ENCODE peak calls at places on chromosome 21, in ten cellular contexts. One of them, this sample, is unnamed.

GRCh38 chr21:16179732-16180131 is 449.9 kb downstream of the USP25 start:
- DNase-seq in B cell: no peak
- DNase-seq in fibroblast of mammary gland: no peak
- DNase-seq in GM23338: no peak
- DNase-seq in body of pancreas: no peak
- DNase-seq in lung: no peak
- DNase-seq in heart right ventricle: no peak
- DNase-seq in foreskin fibroblast: no peak
- DNase-seq in neural progenitor cell: no peak
- DNase-seq in tibial nerve: no peak
- DNase-seq in this sample: no peak

GRCh38 chr21:34926784-34927548 is 122.1 kb downstream of the RUNX1 start:
- DNase-seq in B cell: no peak
- DNase-seq in fibroblast of mammary gland: peak; percentile 68
- DNase-seq in GM23338: no peak
- DNase-seq in body of pancreas: peak; percentile 43
- DNase-seq in lung: no peak
- DNase-seq in heart right ventricle: no peak
- DNase-seq in foreskin fibroblast: peak; percentile 45
- DNase-seq in neural progenitor cell: no peak
- DNase-seq in tibial nerve: peak; percentile 36
- DNase-seq in this sample: no peak

GRCh38 chr21:39182016-39182415 is 1.2 kb downstream of the PSMG1 start:
- DNase-seq in B cell: no peak
- DNase-seq in fibroblast of mammary gland: no peak
- DNase-seq in GM23338: no peak
- DNase-seq in body of pancreas: no peak
- DNase-seq in lung: no peak
- DNase-seq in heart right ventricle: no peak
- DNase-seq in foreskin fibroblast: no peak
- DNase-seq in neural progenitor cell: no peak
- DNase-seq in tibial nerve: no peak
- DNase-seq in this sample: no peak

GRCh38 chr21:44282370-44282769 is 3.3 kb upstream of the AIRE start:
- DNase-seq in B cell: no peak
- DNase-seq in fibroblast of mammary gland: no peak
- DNase-seq in GM23338: no peak
- DNase-seq in body of pancreas: no peak
- DNase-seq in lung: no peak
- DNase-seq in heart right ventricle: no peak
- DNase-seq in foreskin fibroblast: no peak
- DNase-seq in neural progenitor cell: no peak
- DNase-seq in tibial nerve: no peak
- DNase-seq in this sample: no peak

GRCh38 chr21:42841156-42841915 is 38.0 kb downstream of the WDR4 start:
- DNase-seq in B cell: no peak
- DNase-seq in fibroblast of mammary gland: no peak
- DNase-seq in GM23338: no peak
- DNase-seq in body of pancreas: no peak
- DNase-seq in lung: no peak
- DNase-seq in heart right ventricle: no peak
- DNase-seq in foreskin fibroblast: no peak
- DNase-seq in neural progenitor cell: no peak
- DNase-seq in tibial nerve: no peak
- DNase-seq in this sample: no peak

GRCh38 chr21:39088831-39089380 is 94.3 kb downstream of the PSMG1 start:
- DNase-seq in B cell: no peak
- DNase-seq in fibroblast of mammary gland: peak; percentile 82
- DNase-seq in GM23338: no peak
- DNase-seq in body of pancreas: no peak
- DNase-seq in lung: no peak
- DNase-seq in heart right ventricle: no peak
- DNase-seq in foreskin fibroblast: peak; percentile 49
- DNase-seq in neural progenitor cell: no peak
- DNase-seq in tibial nerve: no peak
- DNase-seq in this sample: no peak

GRCh38 chr21:38114717-38115333 is 142.0 kb upstream of the KCNJ15 start:
- DNase-seq in B cell: no peak
- DNase-seq in fibroblast of mammary gland: no peak
- DNase-seq in GM23338: no peak
- DNase-seq in body of pancreas: no peak
- DNase-seq in lung: no peak
- DNase-seq in heart right ventricle: no peak
- DNase-seq in foreskin fibroblast: no peak
- DNase-seq in neural progenitor cell: no peak
- DNase-seq in tibial nerve: no peak
- DNase-seq in this sample: no peak

GRCh38 chr21:25967566-25968438 is 202.8 kb downstream of the APP start:
- DNase-seq in B cell: peak; percentile 68
- DNase-seq in fibroblast of mammary gland: no peak
- DNase-seq in GM23338: no peak
- DNase-seq in body of pancreas: peak; percentile 12
- DNase-seq in lung: no peak
- DNase-seq in heart right ventricle: no peak
- DNase-seq in foreskin fibroblast: no peak
- DNase-seq in neural progenitor cell: no peak
- DNase-seq in tibial nerve: no peak
- DNase-seq in this sample: peak; percentile 11

GRCh38 chr21:17231124-17231523 is 281.7 kb upstream of the CXADR start:
- DNase-seq in B cell: no peak
- DNase-seq in fibroblast of mammary gland: no peak
- DNase-seq in GM23338: no peak
- DNase-seq in body of pancreas: no peak
- DNase-seq in lung: no peak
- DNase-seq in heart right ventricle: no peak
- DNase-seq in foreskin fibroblast: no peak
- DNase-seq in neural progenitor cell: no peak
- DNase-seq in tibial nerve: no peak
- DNase-seq in this sample: no peak

GRCh38 chr21:30502041-30502440 is at the start of gene KRTAP19-5:
- DNase-seq in B cell: no peak
- DNase-seq in fibroblast of mammary gland: no peak
- DNase-seq in GM23338: no peak
- DNase-seq in body of pancreas: no peak
- DNase-seq in lung: no peak
- DNase-seq in heart right ventricle: no peak
- DNase-seq in foreskin fibroblast: no peak
- DNase-seq in neural progenitor cell: no peak
- DNase-seq in tibial nerve: no peak
- DNase-seq in this sample: no peak

GRCh38 chr21:31159808-31160207 is 121.5 kb upstream of the KRTAP19-8 start:
- DNase-seq in B cell: no peak
- DNase-seq in fibroblast of mammary gland: no peak
- DNase-seq in GM23338: no peak
- DNase-seq in body of pancreas: no peak
- DNase-seq in lung: no peak
- DNase-seq in heart right ventricle: no peak
- DNase-seq in foreskin fibroblast: no peak
- DNase-seq in neural progenitor cell: no peak
- DNase-seq in tibial nerve: no peak
- DNase-seq in this sample: no peak

GRCh38 chr21:42248783-42249597 is 30.1 kb downstream of the ABCG1 start:
- DNase-seq in B cell: peak; percentile 76
- DNase-seq in fibroblast of mammary gland: no peak
- DNase-seq in GM23338: no peak
- DNase-seq in body of pancreas: peak; percentile 19
- DNase-seq in lung: no peak
- DNase-seq in heart right ventricle: no peak
- DNase-seq in foreskin fibroblast: no peak
- DNase-seq in neural progenitor cell: no peak
- DNase-seq in tibial nerve: no peak
- DNase-seq in this sample: peak; percentile 77

GRCh38 chr21:31366825-31367224 is 22.8 kb upstream of the TIAM1 start:
- DNase-seq in B cell: no peak
- DNase-seq in fibroblast of mammary gland: peak; percentile 89
- DNase-seq in GM23338: no peak
- DNase-seq in body of pancreas: no peak
- DNase-seq in lung: no peak
- DNase-seq in heart right ventricle: no peak
- DNase-seq in foreskin fibroblast: peak; percentile 41
- DNase-seq in neural progenitor cell: no peak
- DNase-seq in tibial nerve: no peak
- DNase-seq in this sample: no peak

GRCh38 chr21:34526618-34527290 is 14.7 kb upstream of the KCNE1 start:
- DNase-seq in B cell: no peak
- DNase-seq in fibroblast of mammary gland: peak; percentile 100
- DNase-seq in GM23338: peak; percentile 85
- DNase-seq in body of pancreas: peak; percentile 92
- DNase-seq in lung: peak; percentile 78
- DNase-seq in heart right ventricle: no peak
- DNase-seq in foreskin fibroblast: peak; percentile 99
- DNase-seq in neural progenitor cell: peak; percentile 67
- DNase-seq in tibial nerve: peak; percentile 76
- DNase-seq in this sample: peak; percentile 38

GRCh38 chr21:37915516-37915915 is 741 bp downstream of the KCNJ6 start:
- DNase-seq in B cell: no peak
- DNase-seq in fibroblast of mammary gland: no peak
- DNase-seq in GM23338: peak; percentile 37
- DNase-seq in body of pancreas: no peak
- DNase-seq in lung: no peak
- DNase-seq in heart right ventricle: no peak
- DNase-seq in foreskin fibroblast: no peak
- DNase-seq in neural progenitor cell: peak; percentile 36
- DNase-seq in tibial nerve: no peak
- DNase-seq in this sample: no peak

GRCh38 chr21:39444406-39445145 is 1.0 kb downstream of the LCA5L start:
- DNase-seq in B cell: peak; percentile 14
- DNase-seq in fibroblast of mammary gland: peak; percentile 32
- DNase-seq in GM23338: peak; percentile 51
- DNase-seq in body of pancreas: no peak
- DNase-seq in lung: no peak
- DNase-seq in heart right ventricle: no peak
- DNase-seq in foreskin fibroblast: peak; percentile 21
- DNase-seq in neural progenitor cell: peak; percentile 64
- DNase-seq in tibial nerve: no peak
- DNase-seq in this sample: no peak

DNA sequence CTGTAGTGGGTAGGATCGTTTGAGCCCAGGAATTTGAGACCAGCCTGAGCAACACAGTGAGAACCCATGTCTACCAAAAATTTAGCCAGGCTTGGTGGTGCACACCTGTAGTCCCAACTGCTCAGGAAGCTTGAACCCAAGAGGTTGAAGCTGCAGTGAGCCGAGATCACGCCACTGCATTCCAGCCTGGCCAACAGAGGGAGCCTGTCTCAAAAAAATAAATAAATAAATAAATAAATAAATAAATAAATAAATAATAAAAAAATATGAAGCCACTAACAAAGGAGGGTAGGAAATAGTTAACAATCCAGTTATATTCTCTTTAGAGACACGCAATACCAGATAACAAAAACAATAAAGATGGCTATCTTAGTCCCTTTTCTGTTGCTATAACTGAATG is 11.9 kb upstream of the CBR3 start:
- DNase-seq in B cell: no peak
- DNase-seq in fibroblast of mammary gland: no peak
- DNase-seq in GM23338: no peak
- DNase-seq in body of pancreas: no peak
- DNase-seq in lung: no peak
- DNase-seq in heart right ventricle: no peak
- DNase-seq in foreskin fibroblast: no peak
- DNase-seq in neural progenitor cell: no peak
- DNase-seq in tibial nerve: no peak
- DNase-seq in this sample: no peak
- TF ChIP-seq CTCF in B cell: no peak
- TF ChIP-seq CTCF in fibroblast of mammary gland: peak; percentile 28
- TF ChIP-seq CTCF in GM23338: peak; percentile 47
- TF ChIP-seq CTCF in body of pancreas: no peak
- TF ChIP-seq CTCF in lung: no peak
- TF ChIP-seq CTCF in heart right ventricle: peak; percentile 53
- TF ChIP-seq CTCF in foreskin fibroblast: peak; percentile 32
- TF ChIP-seq CTCF in neural progenitor cell: peak; percentile 47
- TF ChIP-seq CTCF in tibial nerve: no peak
- TF ChIP-seq CTCF in this sample: peak; percentile 6

DNA sequence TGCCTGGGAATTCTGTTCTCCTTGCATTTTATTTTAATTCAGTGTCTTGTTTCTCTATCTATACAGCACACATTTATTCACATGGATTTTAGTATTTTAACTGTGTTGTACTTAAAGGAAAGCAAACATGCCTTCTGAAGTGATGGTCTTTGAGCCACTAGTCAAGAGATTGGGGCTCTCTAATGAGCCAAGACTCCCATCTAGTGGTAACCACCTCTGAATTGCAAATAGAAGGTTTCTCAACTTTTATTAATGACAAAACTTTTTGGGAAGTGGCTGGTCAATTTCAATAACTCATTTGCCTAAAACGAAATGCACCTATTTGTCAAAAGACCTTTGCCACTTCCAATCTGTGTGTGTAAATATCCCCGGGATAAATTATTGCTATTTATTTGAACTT is 199.6 kb downstream of the LTN1 start:
- DNase-seq in B cell: no peak
- DNase-seq in fibroblast of mammary gland: peak; percentile 74
- DNase-seq in GM23338: peak; percentile 58
- DNase-seq in body of pancreas: no peak
- DNase-seq in lung: no peak
- DNase-seq in heart right ventricle: no peak
- DNase-seq in foreskin fibroblast: peak; percentile 54
- DNase-seq in neural progenitor cell: peak; percentile 21
- DNase-seq in tibial nerve: no peak
- DNase-seq in this sample: no peak
- TF ChIP-seq CTCF in B cell: no peak
- TF ChIP-seq CTCF in fibroblast of mammary gland: peak; percentile 65
- TF ChIP-seq CTCF in GM23338: peak; percentile 61
- TF ChIP-seq CTCF in body of pancreas: peak; percentile 2
- TF ChIP-seq CTCF in lung: no peak
- TF ChIP-seq CTCF in heart right ventricle: peak; percentile 45
- TF ChIP-seq CTCF in foreskin fibroblast: peak; percentile 52
- TF ChIP-seq CTCF in neural progenitor cell: peak; percentile 42
- TF ChIP-seq CTCF in tibial nerve: no peak
- TF ChIP-seq CTCF in this sample: no peak

GRCh38 chr21:45558044-45558721 is 15.9 kb upstream of the SLC19A1 start:
- DNase-seq in B cell: no peak
- DNase-seq in fibroblast of mammary gland: no peak
- DNase-seq in GM23338: no peak
- DNase-seq in body of pancreas: no peak
- DNase-seq in lung: no peak
- DNase-seq in heart right ventricle: no peak
- DNase-seq in foreskin fibroblast: no peak
- DNase-seq in neural progenitor cell: no peak
- DNase-seq in tibial nerve: no peak
- DNase-seq in this sample: no peak
- TF ChIP-seq CTCF in B cell: no peak
- TF ChIP-seq CTCF in fibroblast of mammary gland: no peak
- TF ChIP-seq CTCF in GM23338: no peak
- TF ChIP-seq CTCF in body of pancreas: no peak
- TF ChIP-seq CTCF in lung: no peak
- TF ChIP-seq CTCF in heart right ventricle: no peak
- TF ChIP-seq CTCF in foreskin fibroblast: no peak
- TF ChIP-seq CTCF in neural progenitor cell: no peak
- TF ChIP-seq CTCF in tibial nerve: no peak
- TF ChIP-seq CTCF in this sample: no peak

DNA sequence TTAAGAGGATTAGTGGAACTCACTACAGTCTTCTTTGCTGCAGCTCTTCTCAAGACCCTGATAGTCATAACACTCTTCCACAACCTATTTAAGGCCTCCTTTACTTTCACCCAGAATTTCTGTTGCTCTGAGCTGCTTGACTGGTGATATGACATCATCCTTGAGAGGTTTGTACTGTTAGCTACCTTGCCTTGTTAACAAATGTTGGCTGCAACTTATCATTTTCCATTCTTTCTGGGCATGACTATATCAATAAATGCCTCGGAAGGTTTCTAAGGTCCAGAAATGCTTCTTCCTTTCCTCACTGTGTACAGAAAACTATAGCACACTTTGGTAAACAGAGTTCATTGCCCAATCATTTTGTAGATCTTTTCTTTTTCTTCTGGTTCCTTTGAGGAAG is 1292.2 kb upstream of the TMPRSS15 start:
- DNase-seq in B cell: no peak
- DNase-seq in fibroblast of mammary gland: no peak
- DNase-seq in GM23338: no peak
- DNase-seq in body of pancreas: no peak
- DNase-seq in lung: no peak
- DNase-seq in heart right ventricle: no peak
- DNase-seq in foreskin fibroblast: no peak
- DNase-seq in neural progenitor cell: no peak
- DNase-seq in tibial nerve: no peak
- DNase-seq in this sample: no peak
- TF ChIP-seq CTCF in B cell: no peak
- TF ChIP-seq CTCF in fibroblast of mammary gland: no peak
- TF ChIP-seq CTCF in GM23338: no peak
- TF ChIP-seq CTCF in body of pancreas: no peak
- TF ChIP-seq CTCF in lung: no peak
- TF ChIP-seq CTCF in heart right ventricle: no peak
- TF ChIP-seq CTCF in foreskin fibroblast: no peak
- TF ChIP-seq CTCF in neural progenitor cell: no peak
- TF ChIP-seq CTCF in tibial nerve: no peak
- TF ChIP-seq CTCF in this sample: no peak

This sample was measured in GM13977.